ENCODE peak calls at places on chromosomes 5 and 9, in four cellular contexts. Y, V, Q and X are unnamed samples.

GRCh38 chr5:56693220-56693579 is 122.1 kb upstream of the MAP3K1 start:
- DNase-seq in Y (no peak), Q (no peak), V (no peak), X (no peak)

GRCh38 chr9:120915854-120916495 is 10.6 kb downstream of the TRAF1 start:
- DNase-seq in V (no peak), Q (no peak), Y (no peak), X (no peak)

GRCh38 chr5:10564838-10565784 is 1.2 kb downstream of the ANKRD33B start:
- DNase-seq in Q (no peak), Y (no peak), V (peak; percentile 71), X (no peak)

GRCh38 chr5:157857821-157858526 is 971 bp downstream of the CLINT1 start:
- DNase-seq in Q (peak; percentile 49), V (no peak), Y (peak; percentile 39), X (no peak)

GRCh38 chr9:113519401-113520108 is 56.0 kb downstream of the RGS3 start:
- DNase-seq in Y (peak; percentile 56), Q (no peak), V (no peak), X (no peak)

GRCh38 chr9:105132576-105132975 is 111.9 kb upstream of the SLC44A1 start:
- DNase-seq in Y (no peak), V (no peak), Q (no peak), X (no peak)

GRCh38 chr9:121684381-121685145 is 33.1 kb downstream of the DAB2IP start:
- DNase-seq in Q (peak; percentile 76), V (peak; percentile 82), Y (peak; percentile 21), X (peak; percentile 72)

GRCh38 chr5:66894480-66895240 is 298.5 kb downstream of the MAST4 start:
- DNase-seq in V (no peak), Y (no peak), Q (no peak), X (no peak)

GRCh38 chr5:135977375-135977928 is 22.7 kb upstream of the LECT2 start:
- DNase-seq in Q (peak; percentile 63), V (peak; percentile 90), Y (peak; percentile 86), X (no peak)

GRCh38 chr9:106878943-106879916 is 16.3 kb downstream of the ZNF462 start:
- DNase-seq in V (peak; percentile 80), Y (peak; percentile 36), Q (no peak), X (peak; percentile 87)

GRCh38 chr9:112839331-112839730 is 51.3 kb downstream of the SLC46A2 start:
- DNase-seq in V (no peak), Y (no peak), Q (no peak), X (no peak)

GRCh38 chr5:33299621-33300208 is 141.1 kb upstream of the TARS1 start:
- DNase-seq in V (no peak), Q (peak; percentile 15), Y (peak; percentile 28), X (no peak)

GRCh38 chr9:18739641-18740318 is 265.8 kb downstream of the ADAMTSL1 start:
- DNase-seq in Y (no peak), V (no peak), Q (no peak), X (no peak)

GRCh38 chr9:92989561-92989960 is 42.2 kb downstream of the FGD3 start:
- DNase-seq in Q (no peak), V (no peak), Y (peak; percentile 48), X (no peak)

GRCh38 chr5:111649516-111649915 is 107.5 kb downstream of the NREP start:
- DNase-seq in V (no peak), Q (no peak), Y (no peak), X (no peak)

GRCh38 chr9:133477992-133478850 is 678 bp downstream of the SLC2A6 start:
- DNase-seq in Q (peak; percentile 79), V (peak; percentile 81), Y (no peak), X (peak; percentile 82)

GRCh38 chr5:137190031-137190430 is 309.1 kb downstream of the SPOCK1 start:
- DNase-seq in Q (no peak), V (no peak), Y (no peak), X (no peak)

GRCh38 chr9:95315108-95315746 is 2.3 kb downstream of the FANCC start:
- DNase-seq in Y (no peak), Q (no peak), V (no peak), X (no peak)

GRCh38 chr9:567128-567745 is 274.3 kb upstream of the DMRT1 start:
- DNase-seq in Y (no peak), V (no peak), Q (peak; percentile 43), X (no peak)

GRCh38 chr5:72816297-72817075 is at the start of gene TNPO1:
- DNase-seq in V (peak; percentile 98), Q (peak; percentile 91), Y (peak; percentile 88), X (peak; percentile 96)

GRCh38 chr5:93359296-93359957 is 221.6 kb downstream of the NR2F1-AS1 start:
- DNase-seq in Q (no peak), V (peak; percentile 38), Y (peak; percentile 93), X (no peak)

GRCh38 chr9:98107926-98108325 is 11.1 kb downstream of the TRIM14 start:
- DNase-seq in V (no peak), Y (no peak), Q (no peak), X (no peak)

GRCh38 chr5:51376504-51376903 is 6.7 kb upstream of the ISL1 start:
- DNase-seq in Y (no peak), V (no peak), Q (no peak), X (peak; percentile 24)

GRCh38 chr9:34540826-34541225 is 18.0 kb upstream of the ENHO start:
- DNase-seq in Y (no peak), Q (no peak), V (no peak), X (peak; percentile 61)

GRCh38 chr9:38681747-38682227 is 38.1 kb downstream of the FAM240B start:
- DNase-seq in Q (no peak), Y (peak; percentile 9), V (no peak), X (no peak)

GRCh38 chr5:71932649-71933338 is 174.5 kb upstream of the MAP1B start:
- DNase-seq in Q (no peak), Y (peak; percentile 88), V (peak; percentile 82), X (peak; percentile 43)